ENCODE peak calls at places on chromosomes 11 and 22, in nine cellular contexts. Y is transverse colon, N is WTC11, D is HFFc6, T is D721Med, A is glutamatergic neuron, I is tibial artery, X is upper lobe of right lung, H is AG04450. U is an unnamed sample.
A peak's percentile ranks its signal among the peaks of the same experiment; 100 is the strongest.

GRCh38 chr22:45237065-45237990 is 3.4 kb downstream of the KIAA0930 start:
- DNase-seq in T (no peak), D (no peak), Y (no peak), A (no peak), H (no peak), X (no peak), I (no peak), N (no peak), U (no peak)

GRCh38 chr11:83979593-83979992 is 693.4 kb upstream of the CCDC90B start:
- DNase-seq in H (no peak), Y (no peak), X (no peak), N (no peak), T (no peak), I (no peak), A (no peak), D (no peak), U (no peak)

GRCh38 chr22:24772493-24773220 is 1.9 kb downstream of the PIWIL3 start:
- DNase-seq in N (peak; percentile 64), I (no peak), D (peak; percentile 64), H (no peak), T (no peak), Y (no peak), X (no peak), A (peak; percentile 30), U (no peak)

GRCh38 chr22:50199836-50200332 is 927 bp upstream of the SELENOO start:
- DNase-seq in N (peak; percentile 73), A (peak; percentile 59), T (no peak), I (no peak), D (no peak), Y (no peak), X (no peak), H (no peak), U (no peak)

GRCh38 chr11:126153999-126154398 is 57.5 kb downstream of the RPUSD4 start:
- DNase-seq in I (no peak), N (no peak), Y (no peak), H (no peak), T (no peak), X (no peak), D (peak; percentile 39), A (no peak), U (no peak)

GRCh38 chr11:8252946-8253345 is 10.7 kb downstream of the LMO1 start:
- DNase-seq in D (no peak), Y (no peak), I (peak; percentile 32), A (no peak), T (no peak), N (no peak), X (peak; percentile 34), H (no peak), U (no peak)

GRCh38 chr22:44195189-44195871 is 14.6 kb downstream of the PARVG start:
- DNase-seq in D (no peak), A (no peak), X (no peak), T (no peak), I (no peak), Y (no peak), N (no peak), H (no peak), U (no peak)

GRCh38 chr22:47692811-47693210 is 930.4 kb downstream of the TBC1D22A start:
- DNase-seq in D (no peak), Y (no peak), H (no peak), A (no peak), N (no peak), X (no peak), I (no peak), T (no peak), U (no peak)

GRCh38 chr22:23079814-23080521 is 9.6 kb downstream of the GNAZ start:
- DNase-seq in H (no peak), N (no peak), Y (no peak), X (no peak), I (no peak), D (no peak), A (no peak), T (no peak), U (no peak)

GRCh38 chr22:23079240-23079768 is 9.0 kb downstream of the GNAZ start:
- DNase-seq in X (no peak), H (no peak), I (no peak), T (no peak), N (no peak), D (no peak), A (no peak), Y (no peak), U (no peak)

GRCh38 chr22:23078462-23078787 is 8.1 kb downstream of the GNAZ start:
- DNase-seq in H (no peak), Y (no peak), I (no peak), D (no peak), N (no peak), T (no peak), X (no peak), A (no peak), U (no peak)

GRCh38 chr22:23076896-23077572 is 6.7 kb downstream of the GNAZ start:
- DNase-seq in Y (no peak), X (no peak), D (no peak), I (no peak), N (no peak), T (no peak), A (no peak), H (no peak), U (no peak)

GRCh38 chr22:23077627-23078461 is 7.5 kb downstream of the GNAZ start:
- DNase-seq in N (no peak), X (no peak), T (no peak), D (no peak), H (no peak), Y (no peak), I (no peak), A (no peak), U (no peak)
- TF ChIP-seq CTCF in N (no peak), X (no peak), T (no peak), D (peak; percentile 12), H (no peak), Y (no peak), I (no peak), A (no peak), U (no peak)

GRCh38 chr11:118436639-118437045 is 350 bp downstream of the KMT2A start:
- DNase-seq in Y (peak; percentile 32), H (no peak), D (no peak), T (no peak), I (peak; percentile 67), X (peak; percentile 69), N (peak; percentile 23), A (no peak), U (no peak)

GRCh38 chr11:118435893-118436624 is at the start of gene KMT2A:
- DNase-seq in I (peak; percentile 99), A (peak; percentile 100), H (peak; percentile 91), N (peak; percentile 99), D (peak; percentile 97), T (peak; percentile 70), Y (peak; percentile 98), X (peak; percentile 99), U (peak; percentile 93)

GRCh38 chr11:118434123-118434552 is 2.2 kb upstream of the KMT2A start:
- DNase-seq in H (no peak), Y (no peak), A (no peak), N (no peak), T (no peak), X (no peak), D (peak; percentile 33), I (no peak), U (no peak)

GRCh38 chr11:118434553-118435232 is 1.6 kb upstream of the KMT2A start:
- DNase-seq in Y (peak; percentile 32), T (no peak), H (no peak), I (peak; percentile 68), N (peak; percentile 62), X (peak; percentile 66), A (peak; percentile 80), D (no peak), U (peak; percentile 65)

GRCh38 chr11:118435233-118435892 is 929 bp upstream of the KMT2A start:
- DNase-seq in A (peak; percentile 87), X (peak; percentile 75), Y (peak; percentile 67), H (no peak), N (peak; percentile 89), D (no peak), I (peak; percentile 74), T (peak; percentile 46), U (peak; percentile 80)
- TF ChIP-seq CTCF in A (no peak), X (no peak), Y (no peak), H (no peak), N (no peak), D (no peak), I (no peak), T (no peak), U (no peak)

GRCh38 chr22:19981171-19981960 is 35.3 kb downstream of the ARVCF start:
- DNase-seq in H (no peak), A (no peak), D (no peak), I (peak; percentile 64), Y (no peak), N (no peak), X (no peak), T (no peak), U (no peak)
- TF ChIP-seq CTCF in H (no peak), A (no peak), D (peak; percentile 31), I (no peak), Y (no peak), N (no peak), X (no peak), T (no peak), U (no peak)

GRCh38 chr22:19915287-19915954 is 26.2 kb upstream of the COMT start:
- DNase-seq in T (no peak), N (no peak), H (no peak), Y (no peak), A (no peak), I (no peak), D (no peak), X (no peak), U (no peak)

GRCh38 chr22:19912236-19912999 is 29.2 kb upstream of the COMT start:
- DNase-seq in Y (no peak), N (no peak), A (no peak), I (no peak), T (no peak), H (no peak), X (no peak), D (no peak), U (no peak)

GRCh38 chr22:19913337-19913936 is 28.1 kb upstream of the COMT start:
- DNase-seq in A (no peak), D (no peak), I (no peak), N (no peak), Y (no peak), T (no peak), X (no peak), H (no peak), U (no peak)

GRCh38 chr22:19916006-19916405 is 25.6 kb upstream of the COMT start:
- DNase-seq in H (no peak), D (no peak), I (no peak), X (no peak), T (no peak), Y (no peak), A (no peak), N (no peak), U (no peak)

DNA sequence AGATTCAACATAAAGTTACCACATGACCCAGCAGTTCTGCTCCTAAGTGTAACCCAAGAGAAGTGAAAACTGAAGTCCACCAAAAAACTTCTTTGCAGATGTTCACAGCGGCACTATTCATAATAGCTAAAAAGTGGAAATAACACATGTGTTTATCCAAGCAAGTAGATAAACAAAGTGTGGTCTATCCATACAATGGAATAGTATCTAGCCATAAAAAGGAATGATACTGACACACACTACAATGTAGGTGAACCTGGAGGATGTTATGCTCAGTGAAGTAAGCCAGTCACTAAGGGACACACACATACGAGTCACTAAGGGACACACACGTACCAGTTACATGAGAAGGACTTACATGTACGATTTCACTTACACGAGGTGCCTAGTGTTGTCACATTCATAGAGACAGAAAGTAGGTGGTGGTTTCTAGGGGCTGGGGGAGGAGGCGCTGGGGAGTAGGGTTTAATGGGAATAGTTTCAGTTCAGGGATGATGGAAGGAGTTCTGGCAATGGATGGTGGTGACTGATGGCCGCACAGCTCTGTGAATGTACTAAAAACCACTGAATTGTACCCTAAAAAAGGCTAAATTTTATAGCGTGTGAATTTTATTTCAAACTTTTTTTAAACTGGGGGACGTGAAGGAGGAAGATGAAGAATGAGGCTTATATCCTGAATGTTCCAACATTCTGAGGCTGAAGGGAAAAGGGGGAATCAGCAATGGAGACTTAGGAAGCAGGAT is 27.2 kb upstream of the COMT start:
- DNase-seq in H (no peak), D (no peak), X (no peak), Y (no peak), N (no peak), A (no peak), I (no peak), T (no peak), U (no peak)
- TF ChIP-seq CTCF in H (no peak), D (no peak), X (no peak), Y (no peak), N (no peak), A (no peak), I (no peak), T (no peak), U (no peak)